ENCODE peak calls at places on chromosomes 1 and 21, in four cellular contexts. One of them, this sample, is unnamed.

GRCh38 chr1:89894210-89894668 is 73.4 kb downstream of the LRRC8D start:
- DNase-seq in IMR-90: peak; percentile 91
- DNase-seq in sigmoid colon: no peak
- DNase-seq in hepatocyte: no peak
- DNase-seq in this sample: peak; percentile 71

GRCh38 chr1:160251687-160252526 is 10.4 kb downstream of the DCAF8 start:
- DNase-seq in sigmoid colon: peak; percentile 88
- DNase-seq in IMR-90: peak; percentile 77
- DNase-seq in hepatocyte: peak; percentile 87
- DNase-seq in this sample: peak; percentile 62

GRCh38 chr1:109802136-109802900 is 38.6 kb upstream of the EPS8L3 start:
- DNase-seq in hepatocyte: no peak
- DNase-seq in sigmoid colon: no peak
- DNase-seq in IMR-90: no peak
- DNase-seq in this sample: no peak

GRCh38 chr1:116556289-116557006 is 14.4 kb downstream of the CD58 start:
- DNase-seq in hepatocyte: peak; percentile 64
- DNase-seq in IMR-90: peak; percentile 48
- DNase-seq in sigmoid colon: peak; percentile 77
- DNase-seq in this sample: peak; percentile 99

GRCh38 chr1:222373216-222373615 is 174.7 kb downstream of the HHIPL2 start:
- DNase-seq in sigmoid colon: no peak
- DNase-seq in hepatocyte: no peak
- DNase-seq in IMR-90: no peak
- DNase-seq in this sample: no peak

GRCh38 chr1:222019029-222019428 is 277.1 kb upstream of the DUSP10 start:
- DNase-seq in IMR-90: no peak
- DNase-seq in sigmoid colon: no peak
- DNase-seq in hepatocyte: no peak
- DNase-seq in this sample: no peak

GRCh38 chr1:208682664-208683013 is 438.5 kb upstream of the PLXNA2 start:
- DNase-seq in hepatocyte: no peak
- DNase-seq in IMR-90: no peak
- DNase-seq in sigmoid colon: no peak
- DNase-seq in this sample: no peak

GRCh38 chr1:183191833-183192232 is 5.8 kb downstream of the LAMC2 start:
- DNase-seq in sigmoid colon: no peak
- DNase-seq in hepatocyte: no peak
- DNase-seq in IMR-90: peak; percentile 95
- DNase-seq in this sample: peak; percentile 91

GRCh38 chr1:10986525-10986890 is 25.9 kb upstream of the TARDBP start:
- DNase-seq in sigmoid colon: no peak
- DNase-seq in IMR-90: no peak
- DNase-seq in hepatocyte: no peak
- DNase-seq in this sample: no peak

GRCh38 chr1:157080714-157081113 is 18.9 kb downstream of the ETV3L start:
- DNase-seq in hepatocyte: no peak
- DNase-seq in sigmoid colon: no peak
- DNase-seq in IMR-90: no peak
- DNase-seq in this sample: no peak

GRCh38 chr1:94579876-94580294 is 38.3 kb upstream of the F3 start:
- DNase-seq in sigmoid colon: no peak
- DNase-seq in hepatocyte: peak; percentile 82
- DNase-seq in IMR-90: peak; percentile 98
- DNase-seq in this sample: peak; percentile 97

GRCh38 chr1:163772266-163772665 is 450.5 kb downstream of the NUF2 start:
- DNase-seq in IMR-90: no peak
- DNase-seq in sigmoid colon: no peak
- DNase-seq in hepatocyte: no peak
- DNase-seq in this sample: no peak

GRCh38 chr1:76425843-76426145 is 351.2 kb downstream of the ST6GALNAC3 start:
- DNase-seq in IMR-90: peak; percentile 88
- DNase-seq in sigmoid colon: no peak
- DNase-seq in hepatocyte: no peak
- DNase-seq in this sample: peak; percentile 66
- H3K4me3 ChIP-seq in IMR-90: no peak overlapping the region
- H3K4me3 ChIP-seq in sigmoid colon: no peak overlapping the region
- H3K4me3 ChIP-seq in hepatocyte: no peak overlapping the region
- H3K4me3 ChIP-seq in this sample: no peak overlapping the region

GRCh38 chr21:36052860-36053766 is 7.2 kb downstream of the SETD4 start:
- DNase-seq in IMR-90: no peak
- DNase-seq in sigmoid colon: no peak
- DNase-seq in hepatocyte: no peak
- DNase-seq in this sample: peak; percentile 36
- H3K36me3 ChIP-seq in IMR-90: peaks cover 48% of the 10 kb centered on the region
- H3K36me3 ChIP-seq in sigmoid colon: peaks cover 28% of the 10 kb centered on the region
- H3K36me3 ChIP-seq in hepatocyte: no peaks in the 10 kb centered on the region
- H3K36me3 ChIP-seq in this sample: peaks cover 33% of the 10 kb centered on the region

GRCh38 chr1:150532860-150533259 is 16.3 kb upstream of the ADAMTSL4 start:
- DNase-seq in IMR-90: no peak
- DNase-seq in sigmoid colon: no peak
- DNase-seq in hepatocyte: no peak
- DNase-seq in this sample: no peak
- TF ChIP-seq CTCF in IMR-90: no peak
- TF ChIP-seq CTCF in sigmoid colon: no peak
- TF ChIP-seq CTCF in hepatocyte: no peak
- TF ChIP-seq CTCF in this sample: no peak

DNA sequence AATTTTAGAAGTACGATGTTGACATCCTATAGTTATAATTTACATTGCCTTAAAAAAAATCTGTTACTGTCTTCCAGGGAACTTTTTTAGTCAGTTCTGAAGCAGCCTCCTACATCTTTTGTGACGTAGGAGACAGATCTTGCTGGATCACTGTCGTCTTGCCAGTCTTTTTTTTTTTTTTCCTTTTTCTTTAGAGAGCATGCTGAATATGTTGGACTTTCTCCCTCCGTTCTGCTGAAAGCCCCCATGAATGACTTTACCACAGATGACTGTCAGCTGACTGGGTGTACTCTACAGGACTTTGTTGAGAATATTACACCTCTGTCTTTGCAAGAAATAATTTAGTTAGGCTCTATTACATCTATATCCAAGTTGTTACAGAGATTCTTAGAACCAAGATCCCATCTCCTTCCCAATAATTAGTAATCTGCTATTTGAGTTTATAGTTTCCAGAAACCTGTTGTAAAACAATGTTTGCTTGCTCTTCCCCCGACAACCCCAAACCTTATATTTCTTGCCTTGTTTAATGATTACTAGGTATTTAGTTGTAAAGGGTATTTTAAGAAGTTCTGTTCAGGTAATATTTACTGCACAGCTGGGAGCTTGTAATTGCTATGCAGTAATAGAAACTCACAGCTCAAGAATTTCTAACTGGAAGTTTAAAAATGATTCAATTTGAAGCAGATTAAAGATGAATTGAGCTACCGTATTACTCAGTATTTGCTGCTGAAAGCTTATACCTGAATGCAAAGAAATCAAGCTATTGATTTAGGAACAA is 61.8 kb downstream of the RASAL2 start:
- DNase-seq in sigmoid colon: no peak
- DNase-seq in hepatocyte: peak; percentile 40
- DNase-seq in IMR-90: no peak
- DNase-seq in this sample: no peak
- H3K4me3 ChIP-seq in sigmoid colon: no peak overlapping the region
- H3K4me3 ChIP-seq in hepatocyte: no peak overlapping the region
- H3K4me3 ChIP-seq in IMR-90: no peak overlapping the region
- H3K4me3 ChIP-seq in this sample: no peak overlapping the region

GRCh38 chr1:44999232-44999631 is 11.9 kb downstream of the HECTD3 start:
- DNase-seq in hepatocyte: no peak
- DNase-seq in sigmoid colon: no peak
- DNase-seq in IMR-90: no peak
- DNase-seq in this sample: no peak
- H3K36me3 ChIP-seq in hepatocyte: no peaks in the 10 kb centered on the region
- H3K36me3 ChIP-seq in sigmoid colon: peaks cover 1% of the 10 kb centered on the region
- H3K36me3 ChIP-seq in IMR-90: peaks cover 21% of the 10 kb centered on the region
- H3K36me3 ChIP-seq in this sample: peaks cover 11% of the 10 kb centered on the region

GRCh38 chr21:26800455-26801454 is 44.5 kb downstream of the ADAMTS1 start:
- DNase-seq in sigmoid colon: peak; percentile 71
- DNase-seq in IMR-90: peak; percentile 42
- DNase-seq in hepatocyte: no peak
- DNase-seq in this sample: no peak
- TF ChIP-seq CTCF in sigmoid colon: no peak
- TF ChIP-seq CTCF in IMR-90: no peak
- TF ChIP-seq CTCF in hepatocyte: no peak
- TF ChIP-seq CTCF in this sample: no peak

DNA sequence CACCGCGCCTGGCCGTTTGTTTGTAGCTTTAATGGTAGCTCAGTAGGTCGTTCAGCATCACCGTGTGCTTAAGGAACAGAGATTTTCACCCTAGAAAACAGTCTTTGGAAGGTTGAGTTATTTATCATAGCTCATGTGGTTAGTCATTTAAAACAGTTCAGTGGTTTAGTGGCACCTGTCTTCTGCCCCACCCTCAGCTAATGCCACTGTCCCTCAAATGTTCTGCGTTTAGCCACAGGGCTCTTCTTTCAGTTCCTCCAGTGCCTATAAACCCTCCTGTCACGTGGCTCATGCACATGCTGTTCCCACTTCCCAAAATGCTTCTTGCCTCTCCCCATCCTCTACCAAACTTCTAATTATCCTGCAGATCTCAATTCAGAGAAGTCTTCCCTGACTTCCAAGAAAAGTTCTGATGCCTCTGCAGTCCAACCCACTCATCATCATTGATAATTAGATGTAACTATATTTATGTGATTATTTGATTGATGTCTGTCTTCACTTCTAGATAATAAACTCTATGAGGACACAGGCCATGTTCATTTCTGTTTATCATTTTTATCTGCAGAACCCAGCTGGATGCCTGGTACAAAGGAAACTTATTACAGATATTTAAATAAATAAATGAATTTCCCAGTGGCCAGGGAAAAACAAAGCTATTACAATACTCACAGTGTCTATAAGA is 14.4 kb upstream of the DIPK1A start:
- DNase-seq in sigmoid colon: no peak
- DNase-seq in IMR-90: no peak
- DNase-seq in hepatocyte: no peak
- DNase-seq in this sample: no peak
- H3K4me3 ChIP-seq in sigmoid colon: no peak overlapping the region
- H3K4me3 ChIP-seq in IMR-90: no peak overlapping the region
- H3K4me3 ChIP-seq in hepatocyte: no peak overlapping the region
- H3K4me3 ChIP-seq in this sample: no peak overlapping the region

DNA sequence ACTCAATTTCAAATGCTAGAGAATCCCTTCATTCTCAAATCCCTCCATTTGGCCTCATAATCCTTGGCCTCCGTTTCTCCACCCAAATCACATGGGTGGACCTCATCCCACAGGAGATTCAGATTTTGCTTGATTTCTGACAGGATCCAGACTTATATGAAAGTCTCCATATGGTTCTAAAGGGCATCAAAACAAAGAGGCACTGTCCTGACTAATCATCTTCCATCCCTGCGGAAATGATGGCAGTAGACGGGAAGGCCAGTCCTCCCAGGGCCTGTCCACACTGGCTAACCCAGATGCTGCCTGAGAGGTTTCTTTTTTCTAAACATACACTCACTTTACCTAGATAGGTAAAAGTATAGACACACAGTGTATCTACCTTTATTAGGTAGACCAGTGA is 18.8 kb downstream of the ORC1 start:
- DNase-seq in hepatocyte: no peak
- DNase-seq in sigmoid colon: no peak
- DNase-seq in IMR-90: no peak
- DNase-seq in this sample: no peak
- H3K36me3 ChIP-seq in hepatocyte: no peaks in the 10 kb centered on the region
- H3K36me3 ChIP-seq in sigmoid colon: no peaks in the 10 kb centered on the region
- H3K36me3 ChIP-seq in IMR-90: peaks cover 15% of the 10 kb centered on the region
- H3K36me3 ChIP-seq in this sample: no peaks in the 10 kb centered on the region

This sample was measured in bronchial epithelial cell.